ENCODE peak calls at places on chromosome 9, in nine cellular contexts. U is heart left ventricle, D is ACHN, O is AML-193, Z is astrocyte, Q is NCI-H1417 treated with DMSO at 0.1 percent for 48 hours, K is cardiac fibroblast, R is fibroblast of lung, G is foreskin fibroblast. C is an unnamed sample.

GRCh38 chr9:13817754-13818278 is 496.1 kb downstream of the NFIB start:
- DNase-seq in Z (peak), D (no peak), Q (no peak), O (no peak), K (peak), R (peak), G (no peak), U (no peak), C (no peak)

GRCh38 chr9:32671333-32671732 is 35.9 kb upstream of the TAF1L start:
- DNase-seq in Q (no peak), D (no peak), O (no peak), G (no peak), Z (no peak), U (no peak), R (no peak), K (no peak), C (no peak)

GRCh38 chr9:89323257-89323841 is 5.0 kb downstream of the SECISBP2 start:
- DNase-seq in U (no peak), R (no peak), K (no peak), Q (no peak), D (no peak), Z (no peak), O (no peak), G (peak), C (no peak)

GRCh38 chr9:18317896-18318295 is 156.1 kb upstream of the ADAMTSL1 start:
- DNase-seq in R (peak), K (no peak), O (no peak), G (peak), D (no peak), Z (peak), Q (no peak), U (no peak), C (no peak)

GRCh38 chr9:137619240-137620090 is 660 bp downstream of the EHMT1 start:
- DNase-seq in G (peak), D (peak), Q (no peak), K (peak), Z (peak), O (no peak), U (no peak), R (peak), C (no peak)

GRCh38 chr9:4850611-4851010 is 57.9 kb downstream of the RCL1 start:
- DNase-seq in K (no peak), Q (no peak), R (no peak), U (no peak), Z (no peak), D (no peak), G (no peak), O (no peak), C (peak)

GRCh38 chr9:136529516-136530471 is 16.1 kb downstream of the NOTCH1 start:
- DNase-seq in G (no peak), Z (no peak), U (peak), D (no peak), O (no peak), R (no peak), K (no peak), Q (no peak), C (no peak)

GRCh38 chr9:130970052-130970451 is 31.0 kb upstream of the FIBCD1 start:
- DNase-seq in Z (no peak), G (no peak), K (no peak), D (no peak), R (no peak), U (no peak), O (no peak), Q (no peak), C (no peak)

GRCh38 chr9:124828679-124829669 is 24.3 kb upstream of the WDR38 start:
- DNase-seq in D (no peak), Z (no peak), O (no peak), R (no peak), U (no peak), G (no peak), K (no peak), Q (no peak), C (no peak)

GRCh38 chr9:106731910-106732309 is 131.1 kb upstream of the ZNF462 start:
- DNase-seq in K (no peak), O (no peak), R (no peak), G (no peak), Q (peak), D (no peak), U (no peak), Z (no peak), C (no peak)

GRCh38 chr9:4680178-4680535 is 788 bp downstream of the CDC37L1 start:
- DNase-seq in G (peak), D (no peak), Z (no peak), Q (no peak), K (peak), U (no peak), O (no peak), R (peak), C (no peak)

GRCh38 chr9:96505316-96505991 is 55.5 kb downstream of the HABP4 start:
- DNase-seq in R (no peak), D (no peak), U (no peak), Z (no peak), Q (no peak), O (no peak), K (no peak), G (no peak), C (peak)

GRCh38 chr9:2722715-2723114 is 5.4 kb downstream of the KCNV2 start:
- DNase-seq in U (no peak), G (peak), K (peak), O (no peak), D (peak), Q (no peak), Z (peak), R (peak), C (no peak)

GRCh38 chr9:38277601-38278200 is 114.8 kb upstream of the ALDH1B1 start:
- DNase-seq in G (no peak), K (peak), D (no peak), R (no peak), U (no peak), Z (no peak), Q (no peak), O (no peak), C (no peak)

GRCh38 chr9:87685871-87686519 is 39.9 kb upstream of the CTSL start:
- DNase-seq in D (no peak), G (peak), O (no peak), K (peak), Q (no peak), R (peak), U (peak), Z (no peak), C (no peak)

GRCh38 chr9:20406344-20406743 is 216.0 kb downstream of the MLLT3 start:
- DNase-seq in D (no peak), R (no peak), Q (no peak), K (no peak), G (no peak), U (no peak), Z (no peak), O (no peak), C (no peak)

GRCh38 chr9:38062498-38063362 is 6.3 kb downstream of the SHB start:
- DNase-seq in G (peak), R (peak), Q (no peak), K (peak), Z (peak), D (peak), O (no peak), U (no peak), C (no peak)

GRCh38 chr9:124020520-124021384 is 9.2 kb downstream of the LHX2 start:
- DNase-seq in Z (no peak), O (no peak), R (no peak), Q (no peak), K (no peak), U (no peak), D (no peak), G (no peak), C (no peak)

GRCh38 chr9:12838546-12838945 is 63.7 kb downstream of the LURAP1L start:
- DNase-seq in O (no peak), R (peak), Z (peak), G (no peak), Q (no peak), D (no peak), K (peak), U (no peak), C (no peak)

GRCh38 chr9:22216730-22217160 is 207.6 kb upstream of the CDKN2B start:
- DNase-seq in Z (peak), R (peak), O (no peak), K (peak), U (no peak), G (peak), D (no peak), Q (no peak), C (no peak)

GRCh38 chr9:73080110-73080683 is 71.5 kb upstream of the ANXA1 start:
- DNase-seq in K (no peak), G (peak), D (no peak), Q (no peak), O (no peak), Z (no peak), R (no peak), U (no peak), C (no peak)

GRCh38 chr9:91733006-91733624 is 216.9 kb downstream of the ROR2 start:
- DNase-seq in G (no peak), O (no peak), U (no peak), K (no peak), Q (no peak), R (no peak), Z (no peak), D (no peak), C (no peak)

GRCh38 chr9:134061688-134062371 is 6.0 kb downstream of the BRD3 start:
- DNase-seq in R (no peak), U (no peak), G (no peak), O (no peak), Q (no peak), K (no peak), Z (no peak), D (no peak), C (peak)